ENCODE peak calls at places on chromosomes 2 and 18, in six cellular contexts. One of them, this sample, is unnamed.

GRCh38 chr18:13934676-13935075 is 19.3 kb upstream of the MC2R start:
- DNase-seq in activated T-cell treated with anti-CD3 and anti-CD28 coated beads, Interleukin-2, amount 50 U/mL, for 72 hours: no peak
- DNase-seq in activated CD4-positive, alpha-beta T cell treated with anti-CD3 and anti-CD28 coated beads for 4 hours: no peak
- DNase-seq in globus pallidus: no peak
- DNase-seq in GDM1: no peak
- DNase-seq in RKO: no peak
- DNase-seq in this sample: no peak

GRCh38 chr2:138919336-138919735 is 139.1 kb upstream of the NXPH2 start:
- DNase-seq in activated T-cell treated with anti-CD3 and anti-CD28 coated beads, Interleukin-2, amount 50 U/mL, for 72 hours: no peak
- DNase-seq in activated CD4-positive, alpha-beta T cell treated with anti-CD3 and anti-CD28 coated beads for 4 hours: no peak
- DNase-seq in globus pallidus: no peak
- DNase-seq in GDM1: no peak
- DNase-seq in RKO: no peak
- DNase-seq in this sample: no peak

GRCh38 chr2:216688731-216689360 is 6.5 kb downstream of the IGFBP5 start:
- DNase-seq in activated T-cell treated with anti-CD3 and anti-CD28 coated beads, Interleukin-2, amount 50 U/mL, for 72 hours: no peak
- DNase-seq in activated CD4-positive, alpha-beta T cell treated with anti-CD3 and anti-CD28 coated beads for 4 hours: no peak
- DNase-seq in globus pallidus: no peak
- DNase-seq in GDM1: no peak
- DNase-seq in RKO: no peak
- DNase-seq in this sample: peak

GRCh38 chr18:48804856-48805610 is 145.7 kb downstream of the SMAD7 start:
- DNase-seq in activated T-cell treated with anti-CD3 and anti-CD28 coated beads, Interleukin-2, amount 50 U/mL, for 72 hours: no peak
- DNase-seq in activated CD4-positive, alpha-beta T cell treated with anti-CD3 and anti-CD28 coated beads for 4 hours: no peak
- DNase-seq in globus pallidus: no peak
- DNase-seq in GDM1: no peak
- DNase-seq in RKO: no peak
- DNase-seq in this sample: peak

GRCh38 chr2:4139711-4140110 is 436.3 kb downstream of the DCDC2C start:
- DNase-seq in activated T-cell treated with anti-CD3 and anti-CD28 coated beads, Interleukin-2, amount 50 U/mL, for 72 hours: no peak
- DNase-seq in activated CD4-positive, alpha-beta T cell treated with anti-CD3 and anti-CD28 coated beads for 4 hours: no peak
- DNase-seq in globus pallidus: no peak
- DNase-seq in GDM1: no peak
- DNase-seq in RKO: no peak
- DNase-seq in this sample: no peak

GRCh38 chr2:29562896-29563295 is 358.5 kb downstream of the ALK start:
- DNase-seq in activated T-cell treated with anti-CD3 and anti-CD28 coated beads, Interleukin-2, amount 50 U/mL, for 72 hours: no peak
- DNase-seq in activated CD4-positive, alpha-beta T cell treated with anti-CD3 and anti-CD28 coated beads for 4 hours: no peak
- DNase-seq in globus pallidus: no peak
- DNase-seq in GDM1: no peak
- DNase-seq in RKO: no peak
- DNase-seq in this sample: no peak

GRCh38 chr18:76504749-76505148 is 9.7 kb upstream of the ZNF516 start:
- DNase-seq in activated T-cell treated with anti-CD3 and anti-CD28 coated beads, Interleukin-2, amount 50 U/mL, for 72 hours: no peak
- DNase-seq in activated CD4-positive, alpha-beta T cell treated with anti-CD3 and anti-CD28 coated beads for 4 hours: no peak
- DNase-seq in globus pallidus: no peak
- DNase-seq in GDM1: no peak
- DNase-seq in RKO: no peak
- DNase-seq in this sample: no peak

GRCh38 chr2:219689676-219690628 is 62.5 kb downstream of the SLC4A3 start:
- DNase-seq in activated T-cell treated with anti-CD3 and anti-CD28 coated beads, Interleukin-2, amount 50 U/mL, for 72 hours: peak
- DNase-seq in activated CD4-positive, alpha-beta T cell treated with anti-CD3 and anti-CD28 coated beads for 4 hours: peak
- DNase-seq in globus pallidus: peak
- DNase-seq in GDM1: peak
- DNase-seq in RKO: peak
- DNase-seq in this sample: peak

GRCh38 chr2:6986894-6987487 is 69.8 kb downstream of the RNF144A start:
- DNase-seq in activated T-cell treated with anti-CD3 and anti-CD28 coated beads, Interleukin-2, amount 50 U/mL, for 72 hours: no peak
- DNase-seq in activated CD4-positive, alpha-beta T cell treated with anti-CD3 and anti-CD28 coated beads for 4 hours: no peak
- DNase-seq in globus pallidus: peak
- DNase-seq in GDM1: no peak
- DNase-seq in RKO: no peak
- DNase-seq in this sample: no peak

GRCh38 chr2:182503886-182504285 is 77.0 kb upstream of the PDE1A start:
- DNase-seq in activated T-cell treated with anti-CD3 and anti-CD28 coated beads, Interleukin-2, amount 50 U/mL, for 72 hours: no peak
- DNase-seq in activated CD4-positive, alpha-beta T cell treated with anti-CD3 and anti-CD28 coated beads for 4 hours: no peak
- DNase-seq in globus pallidus: no peak
- DNase-seq in GDM1: no peak
- DNase-seq in RKO: no peak
- DNase-seq in this sample: no peak

GRCh38 chr2:213764849-213765248 is 480.6 kb downstream of the SPAG16 start:
- DNase-seq in activated T-cell treated with anti-CD3 and anti-CD28 coated beads, Interleukin-2, amount 50 U/mL, for 72 hours: no peak
- DNase-seq in activated CD4-positive, alpha-beta T cell treated with anti-CD3 and anti-CD28 coated beads for 4 hours: no peak
- DNase-seq in globus pallidus: no peak
- DNase-seq in GDM1: no peak
- DNase-seq in RKO: no peak
- DNase-seq in this sample: no peak

GRCh38 chr2:88657131-88657530 is 29.9 kb upstream of the EIF2AK3 start:
- DNase-seq in activated T-cell treated with anti-CD3 and anti-CD28 coated beads, Interleukin-2, amount 50 U/mL, for 72 hours: no peak
- DNase-seq in activated CD4-positive, alpha-beta T cell treated with anti-CD3 and anti-CD28 coated beads for 4 hours: no peak
- DNase-seq in globus pallidus: no peak
- DNase-seq in GDM1: no peak
- DNase-seq in RKO: no peak
- DNase-seq in this sample: no peak

GRCh38 chr2:205721057-205721767 is 38.9 kb downstream of the NRP2 start:
- DNase-seq in activated T-cell treated with anti-CD3 and anti-CD28 coated beads, Interleukin-2, amount 50 U/mL, for 72 hours: no peak
- DNase-seq in activated CD4-positive, alpha-beta T cell treated with anti-CD3 and anti-CD28 coated beads for 4 hours: no peak
- DNase-seq in globus pallidus: no peak
- DNase-seq in GDM1: no peak
- DNase-seq in RKO: no peak
- DNase-seq in this sample: no peak

GRCh38 chr18:6836331-6836730 is 106.8 kb downstream of the ARHGAP28 start:
- DNase-seq in activated T-cell treated with anti-CD3 and anti-CD28 coated beads, Interleukin-2, amount 50 U/mL, for 72 hours: no peak
- DNase-seq in activated CD4-positive, alpha-beta T cell treated with anti-CD3 and anti-CD28 coated beads for 4 hours: no peak
- DNase-seq in globus pallidus: no peak
- DNase-seq in GDM1: no peak
- DNase-seq in RKO: no peak
- DNase-seq in this sample: no peak

GRCh38 chr18:59114160-59114559 is 25.5 kb upstream of the SEC11C start:
- DNase-seq in activated T-cell treated with anti-CD3 and anti-CD28 coated beads, Interleukin-2, amount 50 U/mL, for 72 hours: no peak
- DNase-seq in activated CD4-positive, alpha-beta T cell treated with anti-CD3 and anti-CD28 coated beads for 4 hours: no peak
- DNase-seq in globus pallidus: no peak
- DNase-seq in GDM1: no peak
- DNase-seq in RKO: no peak
- DNase-seq in this sample: no peak

This sample was measured in stomach.